ENCODE peak calls at places on chromosomes 2 and 18, in six cellular contexts. E is K562, L is A549, D is GM12878, B is H1, J is HepG2. F is an unnamed sample.

GRCh38 chr2:235981629-235982028 is 186.6 kb downstream of the GBX2 start:
- DNase-seq in J (no peak), B (peak), D (no peak), L (no peak), E (no peak), F (no peak)

GRCh38 chr2:70643715-70644114 is 90.1 kb upstream of the TGFA start:
- DNase-seq in D (no peak), B (no peak), E (peak), J (peak), L (peak), F (peak)

GRCh38 chr2:33343387-33343895 is 133.0 kb upstream of the RASGRP3 start:
- DNase-seq in J (no peak), B (no peak), D (no peak), L (no peak), E (no peak), F (no peak)

GRCh38 chr2:18630541-18630940 is 41.2 kb upstream of the NT5C1B start:
- DNase-seq in L (no peak), D (no peak), E (no peak), B (no peak), J (no peak), F (no peak)

GRCh38 chr2:152250421-152251100 is 75.0 kb upstream of the STAM2 start:
- DNase-seq in B (no peak), J (no peak), E (no peak), L (no peak), D (no peak), F (no peak)

GRCh38 chr2:177026253-177026652 is 186.3 kb upstream of the HNRNPA3 start:
- DNase-seq in L (no peak), E (no peak), D (no peak), B (no peak), J (no peak), F (no peak)

GRCh38 chr2:50514881-50515280 is 517.1 kb downstream of the NRXN1 start:
- DNase-seq in J (no peak), D (no peak), B (peak), L (no peak), E (no peak), F (no peak)

GRCh38 chr2:33134086-33134763 is 187.5 kb downstream of the LTBP1 start:
- DNase-seq in E (peak), D (no peak), B (no peak), J (peak), L (peak), F (peak)

GRCh38 chr18:26549103-26549485 is 741 bp upstream of the KCTD1 start:
- DNase-seq in B (no peak), J (no peak), D (no peak), L (no peak), E (no peak), F (no peak)

GRCh38 chr2:74063486-74063885 is 78.8 kb downstream of the TET3 start:
- DNase-seq in J (no peak), L (no peak), E (no peak), B (no peak), D (no peak), F (no peak)

GRCh38 chr18:31643003-31643402 is 41.4 kb downstream of the B4GALT6 start:
- DNase-seq in B (no peak), L (no peak), J (no peak), D (no peak), E (no peak), F (no peak)

GRCh38 chr2:176409671-176410070 is 140.4 kb downstream of the MTX2 start:
- DNase-seq in E (no peak), J (no peak), L (no peak), D (no peak), B (no peak), F (no peak)

GRCh38 chr2:9565436-9566153 is 10.0 kb upstream of the ADAM17 start:
- DNase-seq in L (peak), D (no peak), E (no peak), B (no peak), J (no peak), F (peak)

GRCh38 chr2:121524650-121525425 is 5.8 kb upstream of the RNU4ATAC start:
- DNase-seq in L (no peak), D (no peak), B (no peak), J (no peak), E (peak), F (no peak)

GRCh38 chr2:207317358-207317984 is 151.7 kb upstream of the KLF7 start:
- DNase-seq in D (no peak), E (no peak), J (no peak), B (no peak), L (no peak), F (peak)

GRCh38 chr18:54086863-54087262 is 137.6 kb downstream of the MBD2 start:
- DNase-seq in J (no peak), E (no peak), B (no peak), L (no peak), D (no peak), F (no peak)

GRCh38 chr2:12513339-12513738 is 203.4 kb upstream of the TRIB2 start:
- DNase-seq in B (no peak), L (no peak), E (no peak), D (no peak), J (no peak), F (no peak)

DNA sequence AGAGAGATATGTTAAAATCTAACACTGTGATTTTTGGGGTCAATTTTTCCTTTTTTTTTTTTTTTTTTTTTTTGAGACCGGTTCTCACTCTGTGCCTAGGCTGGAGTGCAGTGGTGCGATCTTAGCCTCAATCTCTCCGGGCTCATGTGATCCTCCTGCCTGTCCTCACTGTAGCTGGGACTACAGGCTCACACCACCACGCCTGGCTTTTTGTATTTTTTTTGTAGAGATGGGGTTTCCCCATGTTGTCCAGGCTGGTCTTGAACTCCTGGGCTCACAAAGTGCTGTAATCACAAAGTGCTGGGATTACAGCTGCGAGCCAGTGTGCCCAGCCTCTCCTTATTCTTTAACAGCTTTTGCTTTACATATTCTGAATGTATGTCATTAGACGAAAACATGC is 2.9 kb upstream of the HAAO start:
- DNase-seq in D (no peak), B (no peak), L (no peak), E (no peak), J (no peak), F (no peak)
- TF ChIP-seq CEBPB in D (no peak), B (no peak), L (no peak), E (no peak), J (no peak), F (no peak)

DNA sequence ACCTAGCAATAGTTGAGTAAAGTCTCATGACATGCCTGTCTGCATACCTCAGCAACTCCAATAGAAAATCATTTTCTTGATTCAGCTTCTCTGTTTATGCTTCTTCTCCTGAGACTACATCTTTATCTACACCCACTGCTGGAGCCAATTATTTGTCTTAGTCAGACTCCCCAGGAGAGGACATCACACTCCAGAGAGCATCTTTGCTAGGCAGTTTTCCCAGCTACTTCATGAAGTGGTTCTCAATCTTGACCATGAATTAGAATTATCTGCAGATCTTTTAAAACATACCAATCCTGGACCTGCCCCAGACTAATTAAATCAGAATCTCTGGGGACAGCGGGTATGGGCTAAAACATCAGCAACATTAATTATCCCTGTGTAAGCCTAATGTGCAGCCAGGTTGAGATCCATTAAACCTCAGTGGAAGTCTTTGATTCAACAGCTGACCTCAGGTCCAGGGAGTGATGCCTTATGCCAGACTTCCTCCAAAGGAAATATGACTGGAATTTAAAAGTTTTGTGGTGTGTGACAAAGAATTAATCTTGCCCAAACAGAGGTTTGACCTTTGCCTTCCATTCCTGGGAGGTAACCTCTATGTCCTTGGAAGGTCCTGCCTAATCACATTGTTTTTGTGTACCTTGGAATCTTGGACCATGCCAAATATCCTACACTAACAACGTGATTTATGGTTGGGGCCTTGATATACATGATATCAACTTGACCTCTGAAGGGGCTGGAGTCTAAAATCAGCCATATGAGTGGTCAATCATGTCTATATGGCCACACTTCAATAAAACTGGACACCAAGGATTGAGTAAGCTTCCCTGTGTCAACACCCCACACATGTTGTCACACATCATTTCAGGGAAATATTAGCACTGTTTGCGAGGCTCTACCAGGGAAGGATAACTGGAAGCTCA is 99.3 kb upstream of the DNAJC10 start:
- DNase-seq in B (no peak), E (no peak), L (no peak), D (no peak), J (peak), F (no peak)
- TF ChIP-seq MAX in B (no peak), E (no peak), L (no peak), D (no peak), J (no peak), F (no peak)

GRCh38 chr2:43220229-43220981 is 6.0 kb downstream of the ZFP36L2 start:
- DNase-seq in D (no peak), J (no peak), L (no peak), B (no peak), E (no peak), F (no peak)

GRCh38 chr2:43220982-43221659 is 5.3 kb downstream of the ZFP36L2 start:
- DNase-seq in L (no peak), E (peak), J (no peak), D (no peak), B (no peak), F (no peak)

GRCh38 chr2:43222472-43223146 is 3.8 kb downstream of the ZFP36L2 start:
- DNase-seq in L (no peak), J (no peak), B (no peak), E (no peak), D (no peak), F (no peak)

GRCh38 chr2:43223412-43224040 is 2.9 kb downstream of the ZFP36L2 start:
- DNase-seq in D (no peak), B (no peak), E (no peak), L (no peak), J (no peak), F (no peak)

GRCh38 chr2:43221660-43222471 is 4.5 kb downstream of the ZFP36L2 start:
- DNase-seq in D (no peak), E (peak), L (peak), J (peak), B (no peak), F (peak)
- TF ChIP-seq CEBPB in D (no peak), E (no peak), L (no peak), J (no peak), B (no peak), F (no peak)

DNA sequence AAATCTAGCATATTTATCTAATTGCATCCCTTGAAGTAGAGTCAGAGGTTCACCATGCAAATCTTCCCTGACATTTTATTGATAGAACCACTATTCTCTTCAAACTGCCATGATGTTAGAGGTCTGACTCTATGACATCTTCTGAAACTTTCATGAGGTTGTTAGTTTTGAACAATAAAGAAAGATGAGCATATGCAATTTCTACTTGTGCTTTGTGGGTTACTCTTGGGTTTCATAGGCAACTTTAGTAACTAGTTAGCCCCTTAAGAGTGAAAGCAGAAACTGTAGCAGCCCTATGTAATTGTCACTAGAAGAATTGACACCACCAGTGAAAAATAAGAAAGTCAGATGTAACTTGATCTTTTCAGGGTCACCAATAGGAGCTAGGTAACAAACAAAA is 53.1 kb upstream of the ZEB2 start:
- DNase-seq in J (no peak), B (no peak), E (no peak), D (no peak), L (no peak), F (no peak)
- TF ChIP-seq MAX in J (no peak), B (no peak), E (no peak), D (no peak), L (no peak), F (no peak)

GRCh38 chr18:63142502-63143045 is 177.0 kb downstream of the BCL2 start:
- DNase-seq in J (no peak), D (no peak), L (no peak), B (no peak), E (no peak), F (no peak)
- TF ChIP-seq CEBPB in J (no peak), D (no peak), L (no peak), B (no peak), E (no peak), F (no peak)

GRCh38 chr18:8139971-8140406 is 469.2 kb upstream of the RAB12 start:
- DNase-seq in L (no peak), D (no peak), B (no peak), J (no peak), E (no peak), F (no peak)

GRCh38 chr18:8139127-8139591 is 470.1 kb upstream of the RAB12 start:
- DNase-seq in B (no peak), J (no peak), E (no peak), D (no peak), L (no peak), F (no peak)

GRCh38 chr18:8142932-8143331 is 466.3 kb upstream of the RAB12 start:
- DNase-seq in L (no peak), E (no peak), B (no peak), D (no peak), J (no peak), F (no peak)

GRCh38 chr18:8140841-8141501 is 468.3 kb upstream of the RAB12 start:
- DNase-seq in E (peak), L (no peak), D (no peak), B (no peak), J (no peak), F (no peak)

GRCh38 chr18:8142131-8142711 is 467.0 kb upstream of the RAB12 start:
- DNase-seq in J (no peak), D (no peak), L (no peak), B (no peak), E (peak), F (no peak)
- TF ChIP-seq MAX in J (no peak), D (no peak), L (no peak), B (no peak), E (no peak), F (no peak)

DNA sequence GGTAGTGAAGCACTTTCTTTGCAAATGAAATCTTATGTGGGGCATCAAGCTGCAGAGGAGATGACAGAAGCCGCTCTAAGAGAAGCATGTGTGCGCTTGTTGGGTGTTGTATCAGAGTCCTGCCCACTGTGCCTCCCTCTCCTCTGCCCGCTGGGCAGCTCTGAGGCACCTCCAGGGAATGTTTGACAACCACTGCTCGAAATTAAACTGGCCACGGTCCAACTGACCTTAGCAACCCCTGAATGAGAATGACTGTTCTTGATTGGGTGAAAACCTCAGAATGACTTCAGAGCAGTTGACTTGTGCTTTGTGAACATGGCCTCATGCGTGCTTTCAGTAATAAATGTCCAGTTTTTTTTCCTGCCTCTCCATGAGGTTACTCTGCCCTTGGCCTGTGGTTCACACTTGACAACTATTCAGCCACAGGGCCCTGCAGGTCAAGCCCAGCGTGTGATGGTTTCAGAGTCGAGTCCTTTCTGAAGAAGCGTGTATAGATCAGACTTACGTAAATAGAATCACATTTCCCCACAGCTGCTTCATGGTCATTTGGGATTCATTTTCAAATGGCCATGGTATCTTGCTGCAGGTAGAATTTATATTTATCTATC is 95.0 kb downstream of the SLC4A3 start:
- DNase-seq in D (no peak), J (peak), B (no peak), E (no peak), L (no peak), F (peak)
- TF ChIP-seq CEBPB in D (no peak), J (no peak), B (no peak), E (no peak), L (no peak), F (no peak)

DNA sequence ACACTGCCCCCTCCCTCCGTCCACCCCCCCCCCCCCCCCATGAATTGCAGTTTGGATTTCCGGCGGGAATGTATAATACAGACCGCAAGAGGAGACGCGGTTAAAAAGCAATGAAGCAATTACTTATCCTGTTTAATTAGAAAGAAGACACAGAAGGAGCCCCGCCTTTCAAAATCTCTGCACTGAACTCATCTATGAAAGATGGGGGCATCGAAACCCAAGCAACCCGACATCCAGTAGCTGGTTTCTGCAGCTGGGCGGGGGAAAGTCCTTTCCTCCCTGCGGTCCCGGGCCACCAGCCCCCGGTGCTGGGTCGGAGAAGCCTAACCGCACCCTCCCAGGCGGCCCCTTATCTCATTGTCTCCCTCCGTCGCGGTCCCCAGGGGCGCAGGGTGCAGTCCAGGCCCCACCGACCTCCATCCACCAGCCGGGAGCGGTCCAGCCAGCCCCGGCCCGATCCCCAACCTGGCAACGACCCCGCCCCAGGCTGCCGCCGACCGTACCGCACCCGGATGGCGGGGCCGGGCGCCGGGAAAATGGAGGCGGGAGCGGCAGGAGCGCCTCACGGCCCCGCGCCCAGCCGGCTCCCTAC is 519 bp downstream of the RAPH1 start:
- DNase-seq in E (peak), L (peak), B (no peak), J (peak), D (no peak), F (no peak)
- TF ChIP-seq MAX in E (no peak), L (no peak), B (no peak), J (no peak), D (no peak), F (no peak)